ENCODE peak calls at places on chromosome 4, in seven cellular contexts. C, Y, K, T, Z, W and A are unnamed samples.

GRCh38 chr4:8435656-8436121 is 4.8 kb downstream of the ACOX3 start:
- DNase-seq in T (peak), Z (peak), Y (no peak), C (no peak), K (no peak), W (no peak), A (no peak)

GRCh38 chr4:53601251-53601764 is 10.0 kb upstream of the LNX1 start:
- DNase-seq in T (peak), C (no peak), Z (no peak), Y (no peak), W (peak), K (no peak), A (no peak)

GRCh38 chr4:8916914-8917305 is 45.3 kb upstream of the HMX1 start:
- DNase-seq in C (no peak), W (no peak), Z (no peak), K (no peak), T (no peak), Y (no peak), A (no peak)

GRCh38 chr4:139887962-139888735 is 222.5 kb downstream of the MGST2 start:
- DNase-seq in Z (peak), K (no peak), T (no peak), Y (no peak), W (no peak), C (peak), A (no peak)

GRCh38 chr4:139738846-139739613 is 73.4 kb downstream of the MGST2 start:
- DNase-seq in K (no peak), C (no peak), W (no peak), Z (no peak), Y (no peak), T (no peak), A (no peak)

GRCh38 chr4:7647932-7648812 is 213.4 kb upstream of the PSAPL1 start:
- DNase-seq in K (peak), T (no peak), C (no peak), W (no peak), Y (no peak), Z (no peak), A (peak)

GRCh38 chr4:133160853-133161252 is 11.8 kb downstream of the PCDH10 start:
- DNase-seq in K (no peak), Y (no peak), T (no peak), C (no peak), Z (no peak), W (no peak), A (no peak)

GRCh38 chr4:40185830-40186664 is 10.8 kb upstream of the RHOH start:
- DNase-seq in C (no peak), Y (no peak), K (no peak), T (no peak), Z (no peak), W (no peak), A (no peak)

GRCh38 chr4:26860922-26861433 is 337 bp downstream of the STIM2 start:
- DNase-seq in W (peak), Z (peak), T (peak), C (no peak), Y (peak), K (peak), A (peak)

GRCh38 chr4:93000914-93001313 is 697.1 kb downstream of the GRID2 start:
- DNase-seq in W (no peak), Y (no peak), T (no peak), Z (no peak), C (no peak), K (no peak), A (no peak)

GRCh38 chr4:87461281-87461700 is 38.9 kb downstream of the NUDT9 start:
- DNase-seq in Z (no peak), Y (no peak), C (no peak), T (no peak), W (no peak), K (no peak), A (no peak)

GRCh38 chr4:68152411-68152810 is 22.7 kb upstream of the TMPRSS11F start:
- DNase-seq in T (no peak), C (no peak), K (no peak), W (no peak), Y (no peak), Z (no peak), A (no peak)

GRCh38 chr4:139453041-139453370 is 915 bp upstream of the RAB33B start:
- DNase-seq in K (no peak), C (peak), Y (peak), Z (no peak), W (peak), T (no peak), A (no peak)

GRCh38 chr4:5908836-5909235 is 15.9 kb upstream of the CRMP1 start:
- DNase-seq in C (no peak), T (no peak), K (no peak), W (no peak), Y (no peak), Z (no peak), A (no peak)

GRCh38 chr4:124953059-124953850 is 240.7 kb upstream of the ANKRD50 start:
- DNase-seq in Z (no peak), K (no peak), W (no peak), Y (no peak), T (no peak), C (no peak), A (no peak)

GRCh38 chr4:56743550-56743949 is 62.5 kb upstream of the HOPX start:
- DNase-seq in K (no peak), W (no peak), Z (no peak), Y (no peak), C (no peak), T (no peak), A (no peak)

GRCh38 chr4:126697748-126698147 is 935.0 kb upstream of the INTU start:
- DNase-seq in Y (no peak), W (no peak), K (no peak), C (no peak), Z (no peak), T (no peak), A (no peak)

GRCh38 chr4:105496899-105497298 is 23.0 kb upstream of the PPA2 start:
- DNase-seq in Y (no peak), W (peak), Z (no peak), K (no peak), C (no peak), T (no peak), A (no peak)

GRCh38 chr4:10144971-10145370 is 28.4 kb upstream of the WDR1 start:
- DNase-seq in W (no peak), C (no peak), Y (no peak), T (no peak), K (no peak), Z (no peak), A (no peak)

GRCh38 chr4:81491943-81492342 is 20.2 kb upstream of the RASGEF1B start:
- DNase-seq in Z (no peak), C (no peak), K (no peak), W (no peak), T (no peak), Y (no peak), A (no peak)

GRCh38 chr4:56128231-56128630 is 179.5 kb downstream of the CEP135 start:
- DNase-seq in K (no peak), Y (no peak), C (no peak), T (no peak), Z (no peak), W (no peak), A (no peak)

GRCh38 chr4:83217721-83218522 is 66.7 kb downstream of the COQ2 start:
- DNase-seq in W (peak), C (no peak), Z (no peak), Y (peak), T (no peak), K (no peak), A (no peak)

GRCh38 chr4:152166567-152166966 is 369.3 kb downstream of the FBXW7 start:
- DNase-seq in Y (no peak), Z (no peak), C (no peak), W (no peak), T (peak), K (no peak), A (no peak)

GRCh38 chr4:111512081-111512774 is 633.0 kb upstream of the FAM241A start:
- DNase-seq in C (no peak), W (no peak), Z (no peak), K (no peak), Y (no peak), T (no peak), A (no peak)

GRCh38 chr4:129092636-129093172 is 635 bp downstream of the SCLT1 start:
- DNase-seq in Z (no peak), T (peak), Y (no peak), C (no peak), W (no peak), K (no peak), A (no peak)

GRCh38 chr4:66097271-66097670 is 427.0 kb upstream of the EPHA5 start:
- DNase-seq in W (no peak), T (no peak), Z (no peak), Y (no peak), K (no peak), C (no peak), A (no peak)

GRCh38 chr4:95232358-95233156 is 316.2 kb downstream of the UNC5C start:
- DNase-seq in Y (no peak), C (no peak), Z (no peak), T (no peak), W (peak), K (no peak), A (no peak)

GRCh38 chr4:53478671-53479456 is 101.4 kb downstream of the FIP1L1 start:
- DNase-seq in K (no peak), Z (no peak), C (no peak), W (no peak), T (no peak), Y (no peak), A (no peak)

GRCh38 chr4:110005461-110006056 is 92.9 kb downstream of the EGF start:
- DNase-seq in W (no peak), Y (no peak), T (peak), K (no peak), Z (no peak), C (no peak), A (no peak)

GRCh38 chr4:6177587-6178197 is 22.7 kb downstream of the JAKMIP1 start:
- DNase-seq in C (no peak), K (no peak), Y (no peak), W (no peak), T (no peak), Z (no peak), A (no peak)

GRCh38 chr4:176792348-176793059 is at the start of gene VEGFC:
- DNase-seq in Z (peak), K (peak), C (peak), W (peak), Y (no peak), T (peak), A (peak)

GRCh38 chr4:21879187-21879586 is 69.4 kb downstream of the KCNIP4 start:
- DNase-seq in T (no peak), K (no peak), C (no peak), W (peak), Z (no peak), Y (no peak), A (no peak)
- TF ChIP-seq CTCF in T (peak), K (no peak), C (no peak), W (no peak), Z (no peak), Y (no peak), A (peak)

GRCh38 chr4:158895797-158896442 is 127.1 kb downstream of the FNIP2 start:
- DNase-seq in C (no peak), W (peak), Z (no peak), K (no peak), T (no peak), Y (no peak), A (no peak)
- TF ChIP-seq CTCF in C (no peak), W (no peak), Z (no peak), K (no peak), T (peak), Y (no peak), A (peak)

DNA sequence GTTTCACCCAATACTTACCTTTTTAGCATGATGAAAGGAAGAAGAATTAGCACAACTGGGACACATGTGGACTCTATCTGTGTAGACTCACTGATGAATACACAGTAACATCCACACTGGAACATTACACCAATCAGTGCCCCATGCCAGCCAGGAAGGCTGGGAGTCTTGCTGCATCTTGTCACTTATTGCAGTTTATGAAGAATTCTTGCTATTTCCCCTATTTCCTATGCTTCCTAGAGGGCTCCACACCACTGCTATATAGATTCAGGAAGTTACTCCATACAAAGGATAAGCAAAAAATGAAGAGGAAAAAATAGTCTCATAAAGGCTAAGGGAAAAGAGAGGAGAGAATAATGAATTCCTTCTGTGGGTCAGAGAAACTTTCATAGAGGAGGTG is 201.0 kb downstream of the CAMK2D start:
- DNase-seq in K (no peak), Z (no peak), W (no peak), Y (no peak), T (no peak), C (no peak), A (no peak)
- TF ChIP-seq CTCF in K (no peak), Z (no peak), W (no peak), Y (no peak), T (no peak), C (no peak), A (peak)

GRCh38 chr4:114780205-114780604 is 181.6 kb downstream of the UGT8 start:
- DNase-seq in Y (no peak), C (no peak), T (peak), W (peak), K (no peak), Z (no peak), A (no peak)
- TF ChIP-seq CTCF in Y (no peak), C (no peak), T (peak), W (peak), K (peak), Z (no peak), A (peak)

GRCh38 chr4:98728433-98728832 is 70.0 kb upstream of the TSPAN5 start:
- DNase-seq in T (no peak), W (no peak), K (no peak), Y (no peak), Z (no peak), C (no peak), A (no peak)
- TF ChIP-seq CTCF in T (peak), W (no peak), K (no peak), Y (no peak), Z (no peak), C (no peak), A (peak)

GRCh38 chr4:100983426-100983825 is 363.9 kb downstream of the PPP3CA start:
- DNase-seq in K (no peak), T (no peak), C (no peak), W (no peak), Y (no peak), Z (no peak), A (no peak)
- TF ChIP-seq CTCF in K (no peak), T (no peak), C (no peak), W (no peak), Y (no peak), Z (no peak), A (no peak)

DNA sequence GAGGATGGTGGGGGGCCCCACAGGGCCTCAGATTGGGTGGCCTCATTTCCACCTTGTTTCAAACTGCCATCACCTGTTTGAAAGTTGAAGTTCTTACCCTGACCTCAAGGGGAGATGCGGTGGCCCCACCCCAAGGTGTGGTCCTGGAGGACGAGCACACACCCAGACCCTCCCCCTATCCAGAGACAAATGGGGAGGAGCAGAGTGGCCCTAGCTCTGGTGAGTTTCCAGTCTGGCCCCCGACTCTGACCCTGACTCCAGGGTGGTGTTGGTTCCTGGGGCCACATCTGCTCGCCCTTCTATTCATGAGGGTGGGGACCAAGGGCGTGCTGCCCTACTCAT is 36.3 kb upstream of the ADRA2C start:
- DNase-seq in W (no peak), T (no peak), K (no peak), Y (no peak), Z (no peak), C (no peak), A (no peak)
- TF ChIP-seq CTCF in W (no peak), T (no peak), K (no peak), Y (no peak), Z (no peak), C (no peak), A (no peak)

GRCh38 chr4:148061795-148062194 is 329.9 kb downstream of the ARHGAP10 start:
- DNase-seq in K (no peak), T (no peak), Y (no peak), C (no peak), W (peak), Z (no peak), A (no peak)
- TF ChIP-seq CTCF in K (no peak), T (no peak), Y (no peak), C (no peak), W (no peak), Z (no peak), A (no peak)

GRCh38 chr4:181566490-181566889 is 676.7 kb upstream of the TENM3 start:
- DNase-seq in Y (no peak), K (no peak), W (no peak), Z (no peak), C (no peak), T (no peak), A (no peak)

GRCh38 chr4:181564616-181565015 is 678.6 kb upstream of the TENM3 start:
- DNase-seq in T (no peak), C (no peak), W (no peak), K (no peak), Z (no peak), Y (no peak), A (no peak)

GRCh38 chr4:181569553-181569952 is 673.6 kb upstream of the TENM3 start:
- DNase-seq in Z (no peak), C (no peak), Y (no peak), T (peak), W (no peak), K (no peak), A (no peak)
- TF ChIP-seq CTCF in Z (no peak), C (no peak), Y (no peak), T (peak), W (no peak), K (peak), A (peak)